ENCODE peak calls at places on chromosomes 13 and 19, in seven cellular contexts. One of them, this sample, is unnamed.

GRCh38 chr13:24187185-24187584 is 26.7 kb downstream of the SPATA13 start:
- DNase-seq in mesendoderm: peak
- DNase-seq in IMR-90: peak
- DNase-seq in H1: no peak
- DNase-seq in mesenchymal stem cell: peak
- DNase-seq in trophoblast cell: peak
- DNase-seq in neuronal stem cell: no peak
- DNase-seq in this sample: no peak

GRCh38 chr19:47089767-47090350 is 23.7 kb downstream of the ZC3H4 start:
- DNase-seq in IMR-90: no peak
- DNase-seq in neuronal stem cell: no peak
- DNase-seq in mesendoderm: no peak
- DNase-seq in mesenchymal stem cell: no peak
- DNase-seq in trophoblast cell: no peak
- DNase-seq in H1: no peak
- DNase-seq in this sample: no peak

GRCh38 chr19:36771275-36772231 is 1.1 kb downstream of the ZNF850 start:
- DNase-seq in H1: peak
- DNase-seq in trophoblast cell: peak
- DNase-seq in mesenchymal stem cell: peak
- DNase-seq in neuronal stem cell: peak
- DNase-seq in mesendoderm: peak
- DNase-seq in IMR-90: peak
- DNase-seq in this sample: peak

GRCh38 chr19:5850743-5851293 is 431 bp downstream of the FUT3 start:
- DNase-seq in IMR-90: peak
- DNase-seq in trophoblast cell: no peak
- DNase-seq in mesendoderm: no peak
- DNase-seq in neuronal stem cell: no peak
- DNase-seq in mesenchymal stem cell: peak
- DNase-seq in H1: no peak
- DNase-seq in this sample: no peak

GRCh38 chr19:48619692-48620565 is 623 bp downstream of the SPHK2 start:
- DNase-seq in IMR-90: no peak
- DNase-seq in H1: no peak
- DNase-seq in mesendoderm: no peak
- DNase-seq in neuronal stem cell: no peak
- DNase-seq in trophoblast cell: no peak
- DNase-seq in mesenchymal stem cell: peak
- DNase-seq in this sample: peak

GRCh38 chr19:15195987-15196682 is 4.7 kb downstream of the NOTCH3 start:
- DNase-seq in H1: peak
- DNase-seq in mesenchymal stem cell: no peak
- DNase-seq in neuronal stem cell: no peak
- DNase-seq in mesendoderm: peak
- DNase-seq in trophoblast cell: peak
- DNase-seq in IMR-90: no peak
- DNase-seq in this sample: peak

GRCh38 chr19:6509118-6509971 is 7.2 kb upstream of the TUBB4A start:
- DNase-seq in trophoblast cell: no peak
- DNase-seq in IMR-90: no peak
- DNase-seq in mesenchymal stem cell: no peak
- DNase-seq in neuronal stem cell: no peak
- DNase-seq in H1: no peak
- DNase-seq in mesendoderm: no peak
- DNase-seq in this sample: no peak

GRCh38 chr19:58473775-58474174 is 2.4 kb upstream of the ZNF446 start:
- DNase-seq in mesenchymal stem cell: no peak
- DNase-seq in trophoblast cell: no peak
- DNase-seq in H1: no peak
- DNase-seq in neuronal stem cell: no peak
- DNase-seq in IMR-90: no peak
- DNase-seq in mesendoderm: no peak
- DNase-seq in this sample: no peak

GRCh38 chr13:46831588-46832194 is 34.7 kb upstream of the ESD start:
- DNase-seq in IMR-90: peak
- DNase-seq in mesenchymal stem cell: peak
- DNase-seq in neuronal stem cell: peak
- DNase-seq in trophoblast cell: peak
- DNase-seq in H1: peak
- DNase-seq in mesendoderm: peak
- DNase-seq in this sample: no peak

GRCh38 chr19:32614916-32615315 is 33.9 kb downstream of the PDCD5 start:
- DNase-seq in neuronal stem cell: no peak
- DNase-seq in trophoblast cell: no peak
- DNase-seq in mesendoderm: no peak
- DNase-seq in IMR-90: no peak
- DNase-seq in mesenchymal stem cell: no peak
- DNase-seq in H1: no peak
- DNase-seq in this sample: no peak

GRCh38 chr19:13241321-13242104 is 91.3 kb downstream of the IER2 start:
- DNase-seq in mesenchymal stem cell: no peak
- DNase-seq in mesendoderm: no peak
- DNase-seq in neuronal stem cell: no peak
- DNase-seq in H1: peak
- DNase-seq in IMR-90: no peak
- DNase-seq in trophoblast cell: no peak
- DNase-seq in this sample: peak

GRCh38 chr13:79936368-79937136 is 404.4 kb downstream of the SPRY2 start:
- DNase-seq in IMR-90: peak
- DNase-seq in mesenchymal stem cell: peak
- DNase-seq in trophoblast cell: peak
- DNase-seq in H1: no peak
- DNase-seq in neuronal stem cell: no peak
- DNase-seq in mesendoderm: peak
- DNase-seq in this sample: no peak

GRCh38 chr13:79946556-79946955 is 394.4 kb downstream of the SPRY2 start:
- DNase-seq in neuronal stem cell: no peak
- DNase-seq in mesenchymal stem cell: no peak
- DNase-seq in mesendoderm: no peak
- DNase-seq in IMR-90: no peak
- DNase-seq in trophoblast cell: no peak
- DNase-seq in H1: no peak
- DNase-seq in this sample: no peak

GRCh38 chr13:79943633-79944032 is 397.3 kb downstream of the SPRY2 start:
- DNase-seq in mesenchymal stem cell: no peak
- DNase-seq in H1: no peak
- DNase-seq in mesendoderm: no peak
- DNase-seq in neuronal stem cell: no peak
- DNase-seq in trophoblast cell: no peak
- DNase-seq in IMR-90: no peak
- DNase-seq in this sample: no peak

GRCh38 chr13:79937311-79938243 is 403.3 kb downstream of the SPRY2 start:
- DNase-seq in neuronal stem cell: no peak
- DNase-seq in H1: no peak
- DNase-seq in mesenchymal stem cell: no peak
- DNase-seq in mesendoderm: no peak
- DNase-seq in IMR-90: no peak
- DNase-seq in trophoblast cell: no peak
- DNase-seq in this sample: no peak

GRCh38 chr13:79941752-79942151 is 399.2 kb downstream of the SPRY2 start:
- DNase-seq in neuronal stem cell: no peak
- DNase-seq in IMR-90: no peak
- DNase-seq in mesenchymal stem cell: no peak
- DNase-seq in H1: no peak
- DNase-seq in mesendoderm: no peak
- DNase-seq in trophoblast cell: no peak
- DNase-seq in this sample: no peak
- H3K18ac ChIP-seq in neuronal stem cell: no peak
- H3K18ac ChIP-seq in IMR-90: no peak
- H3K18ac ChIP-seq in mesenchymal stem cell: peak
- H3K18ac ChIP-seq in H1: no peak
- H3K18ac ChIP-seq in mesendoderm: no peak
- H3K18ac ChIP-seq in trophoblast cell: no peak
- H3K18ac ChIP-seq in this sample: no peak

DNA sequence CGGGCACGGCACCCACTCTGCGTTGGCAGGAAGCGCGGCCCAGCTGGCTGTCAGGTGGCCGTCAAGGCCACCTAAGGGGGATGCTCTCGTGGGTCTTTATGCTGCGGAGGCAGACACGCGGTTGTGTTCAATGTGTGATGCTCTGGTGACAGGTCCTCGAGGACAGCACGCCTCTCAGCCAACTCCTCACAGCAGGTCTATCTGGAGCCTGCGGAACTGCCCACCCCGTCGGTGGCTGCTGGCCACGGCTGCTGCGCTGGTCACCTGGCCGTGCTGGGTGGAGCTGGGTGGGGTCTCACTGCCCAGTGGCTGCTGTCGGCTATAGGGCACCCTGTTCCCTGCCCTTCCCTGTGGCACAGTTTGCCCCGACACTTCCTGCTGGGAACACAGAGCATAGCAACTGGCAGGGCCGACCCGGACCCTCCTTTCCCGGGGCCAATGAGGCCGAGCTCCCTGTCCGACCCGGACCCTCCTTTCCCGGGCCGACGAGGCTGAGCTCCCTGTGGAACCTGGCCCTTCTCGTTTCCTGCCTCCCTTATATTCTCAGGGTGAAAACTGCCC is 14.3 kb upstream of the F7 start:
- DNase-seq in IMR-90: no peak
- DNase-seq in mesendoderm: no peak
- DNase-seq in trophoblast cell: no peak
- DNase-seq in neuronal stem cell: no peak
- DNase-seq in H1: no peak
- DNase-seq in mesenchymal stem cell: no peak
- DNase-seq in this sample: no peak
- H3K18ac ChIP-seq in IMR-90: no peak
- H3K18ac ChIP-seq in mesendoderm: no peak
- H3K18ac ChIP-seq in trophoblast cell: no peak
- H3K18ac ChIP-seq in neuronal stem cell: no peak
- H3K18ac ChIP-seq in H1: no peak
- H3K18ac ChIP-seq in mesenchymal stem cell: no peak
- H3K18ac ChIP-seq in this sample: no peak

DNA sequence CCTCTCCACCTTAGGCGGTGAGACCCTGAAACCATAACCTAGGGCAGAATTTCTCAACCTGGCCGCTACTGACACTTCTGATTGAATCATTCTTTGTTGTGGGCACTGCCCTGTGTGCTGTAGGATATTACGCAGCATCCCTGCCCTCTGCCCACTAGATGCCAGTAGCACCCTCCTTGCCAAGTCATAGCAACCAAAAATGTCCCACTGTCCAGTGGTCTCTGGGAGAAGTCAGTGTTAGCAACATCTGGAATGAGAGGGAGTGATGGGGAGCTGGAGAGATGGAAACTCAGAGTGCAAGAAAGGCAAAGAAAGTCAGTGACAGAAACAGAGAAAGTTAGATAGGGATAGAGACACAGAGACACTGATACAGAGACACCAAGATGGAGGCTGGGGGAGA is 13.6 kb downstream of the KLK4 start:
- DNase-seq in mesenchymal stem cell: no peak
- DNase-seq in H1: no peak
- DNase-seq in IMR-90: no peak
- DNase-seq in mesendoderm: no peak
- DNase-seq in neuronal stem cell: no peak
- DNase-seq in trophoblast cell: no peak
- DNase-seq in this sample: no peak
- H3K18ac ChIP-seq in mesenchymal stem cell: no peak
- H3K18ac ChIP-seq in H1: no peak
- H3K18ac ChIP-seq in IMR-90: no peak
- H3K18ac ChIP-seq in mesendoderm: no peak
- H3K18ac ChIP-seq in neuronal stem cell: no peak
- H3K18ac ChIP-seq in trophoblast cell: no peak
- H3K18ac ChIP-seq in this sample: no peak

DNA sequence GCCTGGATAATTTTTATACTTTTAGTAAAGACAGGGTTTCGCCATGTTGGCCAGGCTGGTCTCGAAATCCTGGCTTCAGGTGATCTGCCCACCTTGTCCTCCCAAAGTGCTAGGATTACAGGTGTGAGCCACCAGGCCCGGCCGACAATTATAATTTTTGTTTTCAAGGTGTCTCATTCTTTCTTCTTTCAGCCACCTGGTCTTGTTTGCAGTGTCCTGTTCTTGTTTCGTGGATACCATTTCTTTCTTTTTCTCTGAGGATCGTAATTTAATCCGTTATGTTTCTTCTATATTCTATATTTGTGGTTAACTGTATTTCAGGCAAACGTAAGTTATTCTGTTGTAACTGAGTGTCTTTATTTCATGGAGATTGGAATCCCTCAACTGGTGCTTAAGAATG is 15.7 kb downstream of the TIMM13 start:
- DNase-seq in mesenchymal stem cell: no peak
- DNase-seq in IMR-90: no peak
- DNase-seq in H1: no peak
- DNase-seq in neuronal stem cell: no peak
- DNase-seq in trophoblast cell: no peak
- DNase-seq in mesendoderm: no peak
- DNase-seq in this sample: no peak
- H3K18ac ChIP-seq in mesenchymal stem cell: no peak
- H3K18ac ChIP-seq in IMR-90: no peak
- H3K18ac ChIP-seq in H1: no peak
- H3K18ac ChIP-seq in neuronal stem cell: no peak
- H3K18ac ChIP-seq in trophoblast cell: no peak
- H3K18ac ChIP-seq in mesendoderm: no peak
- H3K18ac ChIP-seq in this sample: no peak

GRCh38 chr19:19232231-19232630 is 20.5 kb downstream of the NCAN start:
- DNase-seq in trophoblast cell: no peak
- DNase-seq in mesenchymal stem cell: no peak
- DNase-seq in neuronal stem cell: no peak
- DNase-seq in IMR-90: no peak
- DNase-seq in H1: no peak
- DNase-seq in mesendoderm: no peak
- DNase-seq in this sample: no peak
- H3K18ac ChIP-seq in trophoblast cell: no peak
- H3K18ac ChIP-seq in mesenchymal stem cell: no peak
- H3K18ac ChIP-seq in neuronal stem cell: peak
- H3K18ac ChIP-seq in IMR-90: no peak
- H3K18ac ChIP-seq in H1: no peak
- H3K18ac ChIP-seq in mesendoderm: no peak
- H3K18ac ChIP-seq in this sample: no peak

GRCh38 chr19:1875646-1876493 is 9.4 kb downstream of the ABHD17A start:
- DNase-seq in neuronal stem cell: peak
- DNase-seq in trophoblast cell: peak
- DNase-seq in mesendoderm: peak
- DNase-seq in mesenchymal stem cell: peak
- DNase-seq in IMR-90: peak
- DNase-seq in H1: peak
- DNase-seq in this sample: peak

GRCh38 chr19:1872807-1873523 is 9.6 kb upstream of the KLF16 start:
- DNase-seq in mesenchymal stem cell: no peak
- DNase-seq in neuronal stem cell: no peak
- DNase-seq in H1: no peak
- DNase-seq in trophoblast cell: no peak
- DNase-seq in IMR-90: no peak
- DNase-seq in mesendoderm: no peak
- DNase-seq in this sample: no peak

GRCh38 chr19:1874554-1875185 is 10.6 kb downstream of the ABHD17A start:
- DNase-seq in neuronal stem cell: no peak
- DNase-seq in mesendoderm: no peak
- DNase-seq in IMR-90: no peak
- DNase-seq in mesenchymal stem cell: peak
- DNase-seq in H1: no peak
- DNase-seq in trophoblast cell: no peak
- DNase-seq in this sample: no peak

GRCh38 chr19:1871630-1872029 is 8.3 kb upstream of the KLF16 start:
- DNase-seq in H1: no peak
- DNase-seq in IMR-90: no peak
- DNase-seq in mesendoderm: no peak
- DNase-seq in trophoblast cell: no peak
- DNase-seq in mesenchymal stem cell: no peak
- DNase-seq in neuronal stem cell: no peak
- DNase-seq in this sample: peak

GRCh38 chr19:1873524-1874473 is 10.4 kb upstream of the KLF16 start:
- DNase-seq in mesendoderm: no peak
- DNase-seq in H1: no peak
- DNase-seq in neuronal stem cell: no peak
- DNase-seq in mesenchymal stem cell: no peak
- DNase-seq in IMR-90: no peak
- DNase-seq in trophoblast cell: peak
- DNase-seq in this sample: peak
- H3K18ac ChIP-seq in mesendoderm: no peak
- H3K18ac ChIP-seq in H1: no peak
- H3K18ac ChIP-seq in neuronal stem cell: no peak
- H3K18ac ChIP-seq in mesenchymal stem cell: no peak
- H3K18ac ChIP-seq in IMR-90: no peak
- H3K18ac ChIP-seq in trophoblast cell: peak
- H3K18ac ChIP-seq in this sample: no peak

This sample was measured in H9.